ENCODE peak calls at places on chromosomes 6 and 20, in eight cellular contexts. One of them, this sample, is unnamed.

GRCh38 chr6:153024401-153025017 is 22.0 kb upstream of the MTRF1L start:
- DNase-seq in GM20000: peak
- DNase-seq in CD8-positive, alpha-beta T cell: peak
- DNase-seq in AG09309: no peak
- DNase-seq in dorsolateral prefrontal cortex: no peak
- DNase-seq in type B pancreatic cell: no peak
- DNase-seq in choroid plexus epithelial cell: peak
- DNase-seq in heart left ventricle: no peak
- DNase-seq in this sample: no peak

GRCh38 chr6:33118525-33119123 is 42.8 kb downstream of the HLA-DPB1 start:
- DNase-seq in GM20000: no peak
- DNase-seq in CD8-positive, alpha-beta T cell: no peak
- DNase-seq in AG09309: peak
- DNase-seq in dorsolateral prefrontal cortex: no peak
- DNase-seq in type B pancreatic cell: no peak
- DNase-seq in choroid plexus epithelial cell: peak
- DNase-seq in heart left ventricle: no peak
- DNase-seq in this sample: peak

GRCh38 chr20:11101243-11101642 is 427.4 kb upstream of the JAG1 start:
- DNase-seq in GM20000: no peak
- DNase-seq in CD8-positive, alpha-beta T cell: no peak
- DNase-seq in AG09309: no peak
- DNase-seq in dorsolateral prefrontal cortex: no peak
- DNase-seq in type B pancreatic cell: no peak
- DNase-seq in choroid plexus epithelial cell: peak
- DNase-seq in heart left ventricle: no peak
- DNase-seq in this sample: no peak

GRCh38 chr6:167492096-167492449 is 167.2 kb downstream of the TTLL2 start:
- DNase-seq in GM20000: no peak
- DNase-seq in CD8-positive, alpha-beta T cell: no peak
- DNase-seq in AG09309: no peak
- DNase-seq in dorsolateral prefrontal cortex: no peak
- DNase-seq in type B pancreatic cell: no peak
- DNase-seq in choroid plexus epithelial cell: no peak
- DNase-seq in heart left ventricle: peak
- DNase-seq in this sample: no peak

GRCh38 chr20:38748863-38749153 is 548 bp downstream of the ACTR5 start:
- DNase-seq in GM20000: peak
- DNase-seq in CD8-positive, alpha-beta T cell: no peak
- DNase-seq in AG09309: no peak
- DNase-seq in dorsolateral prefrontal cortex: no peak
- DNase-seq in type B pancreatic cell: no peak
- DNase-seq in choroid plexus epithelial cell: no peak
- DNase-seq in heart left ventricle: no peak
- DNase-seq in this sample: no peak

GRCh38 chr20:36929290-36929689 is 22.2 kb downstream of the SAMHD1 start:
- DNase-seq in GM20000: no peak
- DNase-seq in CD8-positive, alpha-beta T cell: peak
- DNase-seq in AG09309: no peak
- DNase-seq in dorsolateral prefrontal cortex: no peak
- DNase-seq in type B pancreatic cell: no peak
- DNase-seq in choroid plexus epithelial cell: peak
- DNase-seq in heart left ventricle: no peak
- DNase-seq in this sample: no peak

GRCh38 chr20:4153251-4153650 is 137.9 kb upstream of the RNF24 start:
- DNase-seq in GM20000: no peak
- DNase-seq in CD8-positive, alpha-beta T cell: no peak
- DNase-seq in AG09309: no peak
- DNase-seq in dorsolateral prefrontal cortex: no peak
- DNase-seq in type B pancreatic cell: no peak
- DNase-seq in choroid plexus epithelial cell: no peak
- DNase-seq in heart left ventricle: no peak
- DNase-seq in this sample: no peak

GRCh38 chr20:19807901-19808300 is 49.8 kb downstream of the RIN2 start:
- DNase-seq in GM20000: no peak
- DNase-seq in CD8-positive, alpha-beta T cell: no peak
- DNase-seq in AG09309: no peak
- DNase-seq in dorsolateral prefrontal cortex: no peak
- DNase-seq in type B pancreatic cell: no peak
- DNase-seq in choroid plexus epithelial cell: no peak
- DNase-seq in heart left ventricle: no peak
- DNase-seq in this sample: no peak

GRCh38 chr20:64072664-64073063 is 6.7 kb downstream of the RGS19 start:
- DNase-seq in GM20000: no peak
- DNase-seq in CD8-positive, alpha-beta T cell: no peak
- DNase-seq in AG09309: no peak
- DNase-seq in dorsolateral prefrontal cortex: no peak
- DNase-seq in type B pancreatic cell: no peak
- DNase-seq in choroid plexus epithelial cell: no peak
- DNase-seq in heart left ventricle: no peak
- DNase-seq in this sample: no peak

GRCh38 chr6:89208551-89208950 is 8.6 kb downstream of the GABRR1 start:
- DNase-seq in GM20000: no peak
- DNase-seq in CD8-positive, alpha-beta T cell: no peak
- DNase-seq in AG09309: no peak
- DNase-seq in dorsolateral prefrontal cortex: peak
- DNase-seq in type B pancreatic cell: no peak
- DNase-seq in choroid plexus epithelial cell: peak
- DNase-seq in heart left ventricle: no peak
- DNase-seq in this sample: no peak

GRCh38 chr6:20699402-20699801 is 165.1 kb downstream of the CDKAL1 start:
- DNase-seq in GM20000: no peak
- DNase-seq in CD8-positive, alpha-beta T cell: no peak
- DNase-seq in AG09309: no peak
- DNase-seq in dorsolateral prefrontal cortex: no peak
- DNase-seq in type B pancreatic cell: no peak
- DNase-seq in choroid plexus epithelial cell: no peak
- DNase-seq in heart left ventricle: no peak
- DNase-seq in this sample: no peak

GRCh38 chr20:49478754-49479689 is 3.4 kb downstream of the KCNB1 start:
- DNase-seq in GM20000: no peak
- DNase-seq in CD8-positive, alpha-beta T cell: no peak
- DNase-seq in AG09309: no peak
- DNase-seq in dorsolateral prefrontal cortex: no peak
- DNase-seq in type B pancreatic cell: no peak
- DNase-seq in choroid plexus epithelial cell: no peak
- DNase-seq in heart left ventricle: no peak
- DNase-seq in this sample: no peak

GRCh38 chr20:59191756-59192532 is 28.3 kb downstream of the ZNF831 start:
- DNase-seq in GM20000: peak
- DNase-seq in CD8-positive, alpha-beta T cell: no peak
- DNase-seq in AG09309: no peak
- DNase-seq in dorsolateral prefrontal cortex: no peak
- DNase-seq in type B pancreatic cell: peak
- DNase-seq in choroid plexus epithelial cell: no peak
- DNase-seq in heart left ventricle: no peak
- DNase-seq in this sample: no peak

GRCh38 chr6:41271901-41272395 is 14.5 kb downstream of the TREM1 start:
- DNase-seq in GM20000: no peak
- DNase-seq in CD8-positive, alpha-beta T cell: peak
- DNase-seq in AG09309: no peak
- DNase-seq in dorsolateral prefrontal cortex: no peak
- DNase-seq in type B pancreatic cell: no peak
- DNase-seq in choroid plexus epithelial cell: no peak
- DNase-seq in heart left ventricle: peak
- DNase-seq in this sample: no peak

GRCh38 chr20:24684421-24684871 is 215.0 kb downstream of the SYNDIG1 start:
- DNase-seq in GM20000: no peak
- DNase-seq in CD8-positive, alpha-beta T cell: no peak
- DNase-seq in AG09309: no peak
- DNase-seq in dorsolateral prefrontal cortex: peak
- DNase-seq in type B pancreatic cell: no peak
- DNase-seq in choroid plexus epithelial cell: no peak
- DNase-seq in heart left ventricle: no peak
- DNase-seq in this sample: no peak

GRCh38 chr20:24685736-24686135 is 216.3 kb downstream of the SYNDIG1 start:
- DNase-seq in GM20000: no peak
- DNase-seq in CD8-positive, alpha-beta T cell: no peak
- DNase-seq in AG09309: no peak
- DNase-seq in dorsolateral prefrontal cortex: peak
- DNase-seq in type B pancreatic cell: no peak
- DNase-seq in choroid plexus epithelial cell: no peak
- DNase-seq in heart left ventricle: no peak
- DNase-seq in this sample: no peak

GRCh38 chr20:24686156-24686555 is 216.7 kb downstream of the SYNDIG1 start:
- DNase-seq in GM20000: no peak
- DNase-seq in CD8-positive, alpha-beta T cell: no peak
- DNase-seq in AG09309: no peak
- DNase-seq in dorsolateral prefrontal cortex: peak
- DNase-seq in type B pancreatic cell: no peak
- DNase-seq in choroid plexus epithelial cell: no peak
- DNase-seq in heart left ventricle: no peak
- DNase-seq in this sample: no peak

GRCh38 chr20:24683676-24684075 is 214.2 kb downstream of the SYNDIG1 start:
- DNase-seq in GM20000: no peak
- DNase-seq in CD8-positive, alpha-beta T cell: no peak
- DNase-seq in AG09309: no peak
- DNase-seq in dorsolateral prefrontal cortex: peak
- DNase-seq in type B pancreatic cell: no peak
- DNase-seq in choroid plexus epithelial cell: no peak
- DNase-seq in heart left ventricle: no peak
- DNase-seq in this sample: no peak

GRCh38 chr20:24684954-24685691 is 215.7 kb downstream of the SYNDIG1 start:
- DNase-seq in GM20000: no peak
- DNase-seq in CD8-positive, alpha-beta T cell: no peak
- DNase-seq in AG09309: no peak
- DNase-seq in dorsolateral prefrontal cortex: peak
- DNase-seq in type B pancreatic cell: no peak
- DNase-seq in choroid plexus epithelial cell: no peak
- DNase-seq in heart left ventricle: no peak
- DNase-seq in this sample: no peak
- TF ChIP-seq CTCF in GM20000: no peak
- TF ChIP-seq CTCF in CD8-positive, alpha-beta T cell: no peak
- TF ChIP-seq CTCF in AG09309: no peak
- TF ChIP-seq CTCF in dorsolateral prefrontal cortex: no peak
- TF ChIP-seq CTCF in type B pancreatic cell: no peak
- TF ChIP-seq CTCF in choroid plexus epithelial cell: no peak
- TF ChIP-seq CTCF in heart left ventricle: no peak
- TF ChIP-seq CTCF in this sample: no peak

GRCh38 chr20:32779500-32780215 is 17.5 kb downstream of the DNMT3B start:
- DNase-seq in GM20000: no peak
- DNase-seq in CD8-positive, alpha-beta T cell: no peak
- DNase-seq in AG09309: no peak
- DNase-seq in dorsolateral prefrontal cortex: no peak
- DNase-seq in type B pancreatic cell: no peak
- DNase-seq in choroid plexus epithelial cell: no peak
- DNase-seq in heart left ventricle: no peak
- DNase-seq in this sample: no peak
- TF ChIP-seq CTCF in GM20000: no peak
- TF ChIP-seq CTCF in CD8-positive, alpha-beta T cell: no peak
- TF ChIP-seq CTCF in AG09309: no peak
- TF ChIP-seq CTCF in dorsolateral prefrontal cortex: no peak
- TF ChIP-seq CTCF in type B pancreatic cell: peak
- TF ChIP-seq CTCF in choroid plexus epithelial cell: no peak
- TF ChIP-seq CTCF in heart left ventricle: no peak
- TF ChIP-seq CTCF in this sample: no peak

GRCh38 chr6:99590728-99591672 is 15.6 kb upstream of the PRDM13 start:
- DNase-seq in GM20000: no peak
- DNase-seq in CD8-positive, alpha-beta T cell: no peak
- DNase-seq in AG09309: no peak
- DNase-seq in dorsolateral prefrontal cortex: no peak
- DNase-seq in type B pancreatic cell: no peak
- DNase-seq in choroid plexus epithelial cell: no peak
- DNase-seq in heart left ventricle: no peak
- DNase-seq in this sample: no peak
- TF ChIP-seq CTCF in GM20000: no peak
- TF ChIP-seq CTCF in CD8-positive, alpha-beta T cell: no peak
- TF ChIP-seq CTCF in AG09309: no peak
- TF ChIP-seq CTCF in dorsolateral prefrontal cortex: no peak
- TF ChIP-seq CTCF in type B pancreatic cell: no peak
- TF ChIP-seq CTCF in choroid plexus epithelial cell: no peak
- TF ChIP-seq CTCF in heart left ventricle: no peak
- TF ChIP-seq CTCF in this sample: no peak

DNA sequence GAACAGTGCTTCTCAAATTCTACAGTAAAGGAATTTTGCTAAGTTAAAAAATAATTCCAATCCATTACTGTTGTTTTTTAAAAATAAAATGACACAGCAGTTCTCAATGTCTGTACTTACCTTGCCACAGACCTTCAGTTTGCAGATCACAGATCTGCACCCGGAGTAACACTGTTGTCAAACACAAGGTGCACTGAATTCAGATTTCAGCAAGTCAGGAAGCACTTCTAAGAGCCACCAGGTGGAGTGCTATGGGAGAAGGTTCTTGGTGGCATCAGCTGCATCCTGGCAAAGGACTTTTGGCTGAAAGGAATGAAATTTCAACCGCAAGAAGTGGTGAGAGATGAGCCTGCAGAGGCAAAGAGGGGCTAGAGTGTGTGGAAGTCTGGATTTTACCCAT is 17.4 kb downstream of the RSPH4A start:
- DNase-seq in GM20000: peak
- DNase-seq in CD8-positive, alpha-beta T cell: no peak
- DNase-seq in AG09309: no peak
- DNase-seq in dorsolateral prefrontal cortex: no peak
- DNase-seq in type B pancreatic cell: no peak
- DNase-seq in choroid plexus epithelial cell: peak
- DNase-seq in heart left ventricle: no peak
- DNase-seq in this sample: no peak
- TF ChIP-seq CTCF in GM20000: no peak
- TF ChIP-seq CTCF in CD8-positive, alpha-beta T cell: no peak
- TF ChIP-seq CTCF in AG09309: peak
- TF ChIP-seq CTCF in dorsolateral prefrontal cortex: no peak
- TF ChIP-seq CTCF in type B pancreatic cell: peak
- TF ChIP-seq CTCF in choroid plexus epithelial cell: peak
- TF ChIP-seq CTCF in heart left ventricle: no peak
- TF ChIP-seq CTCF in this sample: peak

GRCh38 chr20:45456632-45457031 is 12.9 kb upstream of the WFDC2 start:
- DNase-seq in GM20000: peak
- DNase-seq in CD8-positive, alpha-beta T cell: no peak
- DNase-seq in AG09309: no peak
- DNase-seq in dorsolateral prefrontal cortex: no peak
- DNase-seq in type B pancreatic cell: no peak
- DNase-seq in choroid plexus epithelial cell: peak
- DNase-seq in heart left ventricle: no peak
- DNase-seq in this sample: no peak
- TF ChIP-seq CTCF in GM20000: peak
- TF ChIP-seq CTCF in CD8-positive, alpha-beta T cell: peak
- TF ChIP-seq CTCF in AG09309: peak
- TF ChIP-seq CTCF in dorsolateral prefrontal cortex: peak
- TF ChIP-seq CTCF in type B pancreatic cell: peak
- TF ChIP-seq CTCF in choroid plexus epithelial cell: peak
- TF ChIP-seq CTCF in heart left ventricle: no peak
- TF ChIP-seq CTCF in this sample: peak

DNA sequence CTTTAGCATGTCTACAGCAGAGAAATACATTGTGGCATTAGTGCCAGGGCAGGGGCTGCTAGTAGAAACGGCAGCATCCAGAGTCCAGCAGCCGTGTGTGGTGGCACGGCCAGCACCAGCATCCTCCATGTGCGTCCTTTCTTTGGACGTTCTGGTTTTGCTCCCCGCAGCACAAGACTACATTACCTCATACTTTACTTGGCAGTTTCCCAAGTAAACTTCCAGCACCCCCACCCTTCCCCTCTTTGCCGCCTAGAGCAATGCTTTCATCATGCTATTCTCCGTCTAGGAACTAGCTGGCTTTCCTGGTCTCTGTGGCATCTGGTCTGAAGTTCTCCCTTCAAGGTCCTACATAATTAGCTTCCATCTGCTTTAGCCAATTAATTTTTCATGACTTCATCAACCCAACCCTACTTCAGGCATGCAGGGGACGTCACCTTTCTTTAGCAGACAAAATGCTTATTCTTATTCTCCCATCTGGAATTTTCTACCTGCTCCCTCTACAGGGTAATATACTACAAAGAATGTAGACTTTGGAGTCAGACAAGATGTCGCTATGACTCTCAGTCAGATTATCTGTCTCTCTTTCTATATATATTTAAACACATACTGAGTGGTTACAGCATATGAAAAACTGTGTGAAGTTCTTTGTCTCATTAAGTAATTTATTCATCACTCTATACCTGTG is 67.5 kb downstream of the BLOC1S5 start:
- DNase-seq in GM20000: no peak
- DNase-seq in CD8-positive, alpha-beta T cell: no peak
- DNase-seq in AG09309: no peak
- DNase-seq in dorsolateral prefrontal cortex: no peak
- DNase-seq in type B pancreatic cell: no peak
- DNase-seq in choroid plexus epithelial cell: peak
- DNase-seq in heart left ventricle: peak
- DNase-seq in this sample: peak
- TF ChIP-seq CTCF in GM20000: no peak
- TF ChIP-seq CTCF in CD8-positive, alpha-beta T cell: no peak
- TF ChIP-seq CTCF in AG09309: no peak
- TF ChIP-seq CTCF in dorsolateral prefrontal cortex: no peak
- TF ChIP-seq CTCF in type B pancreatic cell: no peak
- TF ChIP-seq CTCF in choroid plexus epithelial cell: no peak
- TF ChIP-seq CTCF in heart left ventricle: no peak
- TF ChIP-seq CTCF in this sample: no peak